ENCODE peak calls at places on chromosome 15, in seven cellular contexts. One of them, this sample, is unnamed.

GRCh38 chr15:70473623-70474366 is 289.6 kb downstream of the UACA start:
- DNase-seq in IMR-90: no peak
- DNase-seq in tibial artery: no peak
- DNase-seq in uterus: peak; percentile 55
- DNase-seq in HCT116: no peak
- DNase-seq in stomach: no peak
- DNase-seq in psoas muscle: no peak
- DNase-seq in this sample: no peak

GRCh38 chr15:32818758-32819405 is 101.1 kb downstream of the GREM1 start:
- DNase-seq in IMR-90: peak; percentile 86
- DNase-seq in tibial artery: no peak
- DNase-seq in uterus: peak; percentile 28
- DNase-seq in HCT116: no peak
- DNase-seq in stomach: no peak
- DNase-seq in psoas muscle: no peak
- DNase-seq in this sample: no peak

GRCh38 chr15:67840747-67841634 is 1.1 kb upstream of the RNU6-1 start:
- DNase-seq in IMR-90: peak; percentile 58
- DNase-seq in tibial artery: peak; percentile 78
- DNase-seq in uterus: no peak
- DNase-seq in HCT116: no peak
- DNase-seq in stomach: no peak
- DNase-seq in psoas muscle: no peak
- DNase-seq in this sample: no peak

GRCh38 chr15:62164500-62165028 is 521 bp downstream of the C2CD4B start:
- DNase-seq in IMR-90: no peak
- DNase-seq in tibial artery: no peak
- DNase-seq in uterus: no peak
- DNase-seq in HCT116: no peak
- DNase-seq in stomach: no peak
- DNase-seq in psoas muscle: peak; percentile 15
- DNase-seq in this sample: peak; percentile 62

GRCh38 chr15:92595506-92596337 is 59.9 kb downstream of the FAM174B start:
- DNase-seq in IMR-90: no peak
- DNase-seq in tibial artery: peak; percentile 16
- DNase-seq in uterus: peak; percentile 32
- DNase-seq in HCT116: no peak
- DNase-seq in stomach: no peak
- DNase-seq in psoas muscle: no peak
- DNase-seq in this sample: no peak

GRCh38 chr15:83208357-83208661 is 686 bp upstream of the HDGFL3 start:
- DNase-seq in IMR-90: no peak
- DNase-seq in tibial artery: no peak
- DNase-seq in uterus: no peak
- DNase-seq in HCT116: no peak
- DNase-seq in stomach: no peak
- DNase-seq in psoas muscle: no peak
- DNase-seq in this sample: no peak

GRCh38 chr15:74024687-74025086 is 30.2 kb downstream of the PML start:
- DNase-seq in IMR-90: no peak
- DNase-seq in tibial artery: no peak
- DNase-seq in uterus: no peak
- DNase-seq in HCT116: no peak
- DNase-seq in stomach: no peak
- DNase-seq in psoas muscle: no peak
- DNase-seq in this sample: peak; percentile 33

GRCh38 chr15:79261836-79262235 is 20.7 kb upstream of the ANKRD34C start:
- DNase-seq in IMR-90: no peak
- DNase-seq in tibial artery: no peak
- DNase-seq in uterus: no peak
- DNase-seq in HCT116: no peak
- DNase-seq in stomach: no peak
- DNase-seq in psoas muscle: no peak
- DNase-seq in this sample: no peak

GRCh38 chr15:82966671-82967071 is 14.2 kb upstream of the HOMER2 start:
- DNase-seq in IMR-90: no peak
- DNase-seq in tibial artery: no peak
- DNase-seq in uterus: no peak
- DNase-seq in HCT116: no peak
- DNase-seq in stomach: no peak
- DNase-seq in psoas muscle: no peak
- DNase-seq in this sample: no peak

GRCh38 chr15:46280753-46281521 is 646.1 kb downstream of the SQOR start:
- DNase-seq in IMR-90: no peak
- DNase-seq in tibial artery: no peak
- DNase-seq in uterus: no peak
- DNase-seq in HCT116: no peak
- DNase-seq in stomach: peak; percentile 38
- DNase-seq in psoas muscle: no peak
- DNase-seq in this sample: no peak

GRCh38 chr15:51759557-51760070 is 8.2 kb downstream of the TMOD2 start:
- DNase-seq in IMR-90: peak; percentile 97
- DNase-seq in tibial artery: no peak
- DNase-seq in uterus: peak; percentile 66
- DNase-seq in HCT116: no peak
- DNase-seq in stomach: no peak
- DNase-seq in psoas muscle: no peak
- DNase-seq in this sample: peak; percentile 67

GRCh38 chr15:79091204-79091867 is 756 bp upstream of the RASGRF1 start:
- DNase-seq in IMR-90: peak; percentile 6
- DNase-seq in tibial artery: peak; percentile 40
- DNase-seq in uterus: no peak
- DNase-seq in HCT116: no peak
- DNase-seq in stomach: no peak
- DNase-seq in psoas muscle: no peak
- DNase-seq in this sample: peak; percentile 40

DNA sequence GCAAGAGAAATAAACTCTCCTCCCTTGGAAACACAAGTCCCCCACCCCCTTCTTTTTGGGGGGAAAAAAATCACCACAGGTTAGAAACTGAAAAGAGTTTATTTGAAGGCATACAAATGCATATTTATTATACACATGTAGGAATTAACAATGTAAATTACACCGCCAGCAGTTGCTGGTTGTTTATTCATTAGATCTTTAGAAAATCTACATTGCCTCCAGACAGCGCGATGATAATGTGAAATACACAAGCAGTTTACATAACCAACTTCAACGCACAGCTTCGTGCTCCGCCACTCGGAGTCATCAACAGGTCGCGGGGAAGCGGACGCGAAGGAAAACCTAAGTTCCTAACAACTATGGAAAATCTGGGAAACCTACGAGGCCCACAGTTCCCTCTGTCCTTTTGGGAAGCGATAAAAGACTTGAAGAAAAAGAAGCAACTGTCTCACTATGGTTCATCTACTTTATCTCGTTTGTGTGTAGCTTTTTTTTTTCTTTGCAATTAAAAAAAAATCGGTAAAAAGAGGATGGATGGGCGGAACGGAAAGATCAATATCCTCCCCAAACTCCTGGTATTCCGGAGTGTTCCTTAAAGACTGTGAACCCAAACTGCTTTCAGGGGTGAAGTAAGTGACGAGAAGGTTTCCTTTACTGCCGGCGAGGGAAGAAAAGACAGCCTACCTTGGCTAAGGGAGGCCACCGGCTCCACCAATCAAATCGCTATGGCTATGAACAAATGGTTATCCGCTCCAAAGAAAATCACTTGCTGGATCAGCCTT is 8.4 kb upstream of the FOXB1 start:
- DNase-seq in IMR-90: no peak
- DNase-seq in tibial artery: no peak
- DNase-seq in uterus: no peak
- DNase-seq in HCT116: no peak
- DNase-seq in stomach: no peak
- DNase-seq in psoas muscle: no peak
- DNase-seq in this sample: no peak
- H3K4me3 ChIP-seq in IMR-90: no peak overlapping the region
- H3K4me3 ChIP-seq in tibial artery: no peak overlapping the region
- H3K4me3 ChIP-seq in uterus: no peak overlapping the region
- H3K4me3 ChIP-seq in HCT116: no peak overlapping the region
- H3K4me3 ChIP-seq in stomach: no peak overlapping the region
- H3K4me3 ChIP-seq in psoas muscle: no peak overlapping the region
- H3K4me3 ChIP-seq in this sample: no peak overlapping the region

GRCh38 chr15:66705277-66705927 is 3.4 kb downstream of the SMAD6 start:
- DNase-seq in IMR-90: no peak
- DNase-seq in tibial artery: no peak
- DNase-seq in uterus: no peak
- DNase-seq in HCT116: no peak
- DNase-seq in stomach: no peak
- DNase-seq in psoas muscle: no peak
- DNase-seq in this sample: no peak

GRCh38 chr15:66703540-66703941 is 1.5 kb downstream of the SMAD6 start:
- DNase-seq in IMR-90: peak; percentile 55
- DNase-seq in tibial artery: no peak
- DNase-seq in uterus: peak; percentile 38
- DNase-seq in HCT116: no peak
- DNase-seq in stomach: peak; percentile 52
- DNase-seq in psoas muscle: peak; percentile 39
- DNase-seq in this sample: peak; percentile 77

GRCh38 chr15:66704019-66704782 is 2.2 kb downstream of the SMAD6 start:
- DNase-seq in IMR-90: no peak
- DNase-seq in tibial artery: no peak
- DNase-seq in uterus: no peak
- DNase-seq in HCT116: no peak
- DNase-seq in stomach: no peak
- DNase-seq in psoas muscle: no peak
- DNase-seq in this sample: peak; percentile 70

GRCh38 chr15:66706225-66706732 is 4.2 kb downstream of the SMAD6 start:
- DNase-seq in IMR-90: peak; percentile 35
- DNase-seq in tibial artery: peak; percentile 72
- DNase-seq in uterus: no peak
- DNase-seq in HCT116: no peak
- DNase-seq in stomach: peak; percentile 63
- DNase-seq in psoas muscle: no peak
- DNase-seq in this sample: no peak

GRCh38 chr15:66704783-66705113 is 2.7 kb downstream of the SMAD6 start:
- DNase-seq in IMR-90: no peak
- DNase-seq in tibial artery: no peak
- DNase-seq in uterus: no peak
- DNase-seq in HCT116: no peak
- DNase-seq in stomach: peak; percentile 42
- DNase-seq in psoas muscle: no peak
- DNase-seq in this sample: no peak
- H3K4me3 ChIP-seq in IMR-90: peak overlapping the region; percentile 72
- H3K4me3 ChIP-seq in tibial artery: peak overlapping the region; percentile 78
- H3K4me3 ChIP-seq in uterus: no peak overlapping the region
- H3K4me3 ChIP-seq in HCT116: no peak overlapping the region
- H3K4me3 ChIP-seq in stomach: peak overlapping the region; percentile 76
- H3K4me3 ChIP-seq in psoas muscle: peak overlapping the region; percentile 85
- H3K4me3 ChIP-seq in this sample: peak overlapping the region; percentile 60

DNA sequence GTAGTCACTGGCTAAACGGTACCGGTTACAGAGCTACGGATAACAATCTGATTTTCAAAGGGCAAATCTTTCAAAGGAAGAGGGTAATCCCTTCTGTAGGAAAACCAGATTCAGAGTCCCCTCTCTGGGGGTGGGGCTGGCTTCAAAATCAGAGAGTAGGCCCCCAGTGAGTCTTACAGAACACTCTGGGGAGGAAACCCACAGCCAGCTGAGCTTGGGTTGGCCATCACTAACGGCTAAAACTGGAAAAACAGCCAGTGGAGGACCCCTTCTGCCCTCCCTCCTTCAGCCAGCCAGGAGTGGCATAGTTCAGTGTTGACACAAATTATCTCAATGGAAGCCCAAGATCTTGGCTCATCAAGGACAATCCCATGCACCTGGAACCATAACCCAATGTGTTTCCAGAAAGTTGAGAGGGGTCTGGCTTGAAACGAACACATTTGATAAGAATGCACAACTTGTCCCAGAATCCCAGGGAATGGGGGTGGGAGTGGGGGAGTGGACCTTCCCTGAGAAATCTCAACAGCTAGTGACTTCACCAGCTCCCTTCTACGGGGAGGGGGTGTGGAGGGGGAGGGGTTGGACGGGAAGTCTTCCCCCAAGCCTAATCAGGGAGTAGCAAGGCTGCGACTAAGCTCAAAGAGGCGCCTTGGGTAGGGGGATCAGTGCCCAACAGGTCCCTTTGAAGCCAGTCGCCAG is 1.0 kb downstream of the RASL12 start:
- DNase-seq in IMR-90: no peak
- DNase-seq in tibial artery: peak; percentile 93
- DNase-seq in uterus: peak; percentile 85
- DNase-seq in HCT116: no peak
- DNase-seq in stomach: no peak
- DNase-seq in psoas muscle: no peak
- DNase-seq in this sample: no peak
- H3K4me3 ChIP-seq in IMR-90: no peak overlapping the region
- H3K4me3 ChIP-seq in tibial artery: peak overlapping the region; percentile 73
- H3K4me3 ChIP-seq in uterus: peak overlapping the region; percentile 58
- H3K4me3 ChIP-seq in HCT116: no peak overlapping the region
- H3K4me3 ChIP-seq in stomach: peak overlapping the region; percentile 51
- H3K4me3 ChIP-seq in psoas muscle: peak overlapping the region; percentile 65
- H3K4me3 ChIP-seq in this sample: peak overlapping the region; percentile 49

GRCh38 chr15:34791701-34792100 is 3.6 kb downstream of the ACTC1 start:
- DNase-seq in IMR-90: peak; percentile 35
- DNase-seq in tibial artery: no peak
- DNase-seq in uterus: no peak
- DNase-seq in HCT116: no peak
- DNase-seq in stomach: no peak
- DNase-seq in psoas muscle: no peak
- DNase-seq in this sample: no peak
- H3K4me3 ChIP-seq in IMR-90: no peak overlapping the region
- H3K4me3 ChIP-seq in tibial artery: no peak overlapping the region
- H3K4me3 ChIP-seq in uterus: no peak overlapping the region
- H3K4me3 ChIP-seq in HCT116: no peak overlapping the region
- H3K4me3 ChIP-seq in stomach: no peak overlapping the region
- H3K4me3 ChIP-seq in psoas muscle: peak overlapping the region; percentile 64
- H3K4me3 ChIP-seq in this sample: no peak overlapping the region

This sample was measured in upper lobe of right lung.